ENCODE peak calls at places on chromosome 16, in five cellular contexts. One of them, this sample, is unnamed. For H3K36me3, the result is how much of the 10 kb centered on the place peaks cover.

GRCh38 chr16:85675528-85675927 is 13.2 kb downstream of the GINS2 start:
- DNase-seq in heart right ventricle: no peak
- DNase-seq in bronchial epithelial cell: no peak
- DNase-seq in kidney epithelial cell: no peak
- DNase-seq in Caco-2: no peak
- DNase-seq in this sample: no peak

GRCh38 chr16:68328151-68328859 is 17.5 kb downstream of the PRMT7 start:
- DNase-seq in Caco-2: peak
- DNase-seq in bronchial epithelial cell: peak
- DNase-seq in heart right ventricle: peak
- DNase-seq in kidney epithelial cell: peak
- DNase-seq in this sample: peak

GRCh38 chr16:66462912-66463311 is 35.8 kb downstream of the BEAN1 start:
- DNase-seq in heart right ventricle: no peak
- DNase-seq in kidney epithelial cell: no peak
- DNase-seq in bronchial epithelial cell: no peak
- DNase-seq in Caco-2: no peak
- DNase-seq in this sample: no peak

GRCh38 chr16:86050111-86050510 is 151.1 kb downstream of the IRF8 start:
- DNase-seq in kidney epithelial cell: no peak
- DNase-seq in heart right ventricle: no peak
- DNase-seq in Caco-2: peak
- DNase-seq in bronchial epithelial cell: no peak
- DNase-seq in this sample: no peak

GRCh38 chr16:75443301-75443700 is 10.0 kb upstream of the CFDP1 start:
- DNase-seq in Caco-2: no peak
- DNase-seq in kidney epithelial cell: no peak
- DNase-seq in heart right ventricle: no peak
- DNase-seq in bronchial epithelial cell: no peak
- DNase-seq in this sample: no peak

GRCh38 chr16:86918637-86919036 is 340.3 kb downstream of the FOXL1 start:
- DNase-seq in bronchial epithelial cell: no peak
- DNase-seq in Caco-2: no peak
- DNase-seq in kidney epithelial cell: no peak
- DNase-seq in heart right ventricle: no peak
- DNase-seq in this sample: no peak

GRCh38 chr16:54526916-54527315 is 240.3 kb upstream of the IRX3 start:
- DNase-seq in bronchial epithelial cell: peak
- DNase-seq in kidney epithelial cell: no peak
- DNase-seq in heart right ventricle: no peak
- DNase-seq in Caco-2: no peak
- DNase-seq in this sample: no peak

GRCh38 chr16:75092777-75093176 is 23.8 kb downstream of the LDHD start:
- DNase-seq in Caco-2: no peak
- DNase-seq in heart right ventricle: no peak
- DNase-seq in kidney epithelial cell: no peak
- DNase-seq in bronchial epithelial cell: no peak
- DNase-seq in this sample: peak

GRCh38 chr16:8867483-8868271 is 1.1 kb downstream of the CARHSP1 start:
- DNase-seq in heart right ventricle: peak
- DNase-seq in bronchial epithelial cell: no peak
- DNase-seq in Caco-2: no peak
- DNase-seq in kidney epithelial cell: no peak
- DNase-seq in this sample: peak

GRCh38 chr16:54462151-54462651 is 175.6 kb upstream of the IRX3 start:
- DNase-seq in heart right ventricle: no peak
- DNase-seq in kidney epithelial cell: no peak
- DNase-seq in bronchial epithelial cell: no peak
- DNase-seq in Caco-2: no peak
- DNase-seq in this sample: no peak

GRCh38 chr16:75080205-75081029 is 36.2 kb downstream of the LDHD start:
- DNase-seq in bronchial epithelial cell: peak
- DNase-seq in Caco-2: no peak
- DNase-seq in kidney epithelial cell: no peak
- DNase-seq in heart right ventricle: no peak
- DNase-seq in this sample: no peak

GRCh38 chr16:87949071-87949744 is 2.0 kb upstream of the BANP start:
- DNase-seq in heart right ventricle: no peak
- DNase-seq in Caco-2: peak
- DNase-seq in kidney epithelial cell: no peak
- DNase-seq in bronchial epithelial cell: no peak
- DNase-seq in this sample: no peak

GRCh38 chr16:79776243-79776884 is 175.8 kb upstream of the MAF start:
- DNase-seq in bronchial epithelial cell: peak
- DNase-seq in kidney epithelial cell: peak
- DNase-seq in heart right ventricle: peak
- DNase-seq in Caco-2: no peak
- DNase-seq in this sample: peak

GRCh38 chr16:22734313-22734869 is 79.6 kb upstream of the HS3ST2 start:
- DNase-seq in bronchial epithelial cell: no peak
- DNase-seq in heart right ventricle: no peak
- DNase-seq in kidney epithelial cell: no peak
- DNase-seq in Caco-2: no peak
- DNase-seq in this sample: no peak

GRCh38 chr16:48870141-48870540 is 260.2 kb upstream of the N4BP1 start:
- DNase-seq in kidney epithelial cell: no peak
- DNase-seq in bronchial epithelial cell: no peak
- DNase-seq in Caco-2: no peak
- DNase-seq in heart right ventricle: no peak
- DNase-seq in this sample: no peak

GRCh38 chr16:67150833-67151396 is at the start of gene B3GNT9:
- DNase-seq in Caco-2: peak
- DNase-seq in bronchial epithelial cell: peak
- DNase-seq in heart right ventricle: peak
- DNase-seq in kidney epithelial cell: no peak
- DNase-seq in this sample: peak

GRCh38 chr16:23058576-23058975 is 90.7 kb downstream of the USP31 start:
- DNase-seq in Caco-2: no peak
- DNase-seq in heart right ventricle: no peak
- DNase-seq in bronchial epithelial cell: no peak
- DNase-seq in kidney epithelial cell: no peak
- DNase-seq in this sample: no peak

DNA sequence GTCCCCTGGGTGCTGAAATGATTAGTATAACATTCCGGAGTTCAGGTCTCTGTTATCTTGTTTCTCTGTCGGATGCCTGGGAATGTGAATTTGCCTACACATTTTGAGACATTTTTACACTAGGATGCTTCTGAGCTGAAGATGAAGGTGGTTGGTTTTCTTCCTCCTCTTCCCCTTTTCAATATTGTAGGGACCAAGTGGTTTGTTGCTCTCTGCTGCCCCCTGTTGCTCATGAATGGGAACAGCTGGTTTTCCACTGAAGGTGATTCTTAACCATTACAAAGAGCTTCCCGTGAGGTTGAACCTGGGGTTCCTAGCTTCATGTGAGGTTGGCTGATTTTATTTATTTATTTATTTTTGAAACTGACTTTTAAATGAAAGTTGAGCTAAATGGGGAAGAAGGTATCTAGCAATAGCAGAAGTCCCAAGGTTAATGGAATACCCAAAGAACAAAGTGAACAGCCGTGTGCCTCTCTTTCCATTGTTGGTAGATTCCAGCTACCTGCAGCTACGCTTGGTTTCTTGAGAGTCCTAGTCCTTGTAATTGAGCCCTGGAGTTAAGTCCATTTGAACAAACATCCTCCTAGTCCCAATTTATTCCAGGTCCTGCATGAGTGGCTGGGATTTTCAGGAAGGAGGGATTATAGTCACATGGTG is 983.9 kb upstream of the EEF2KMT start:
- DNase-seq in kidney epithelial cell: peak
- DNase-seq in bronchial epithelial cell: peak
- DNase-seq in heart right ventricle: no peak
- DNase-seq in Caco-2: no peak
- DNase-seq in this sample: peak
- TF ChIP-seq CTCF in kidney epithelial cell: peak
- TF ChIP-seq CTCF in bronchial epithelial cell: peak
- TF ChIP-seq CTCF in heart right ventricle: no peak
- TF ChIP-seq CTCF in Caco-2: peak
- TF ChIP-seq CTCF in this sample: peak

DNA sequence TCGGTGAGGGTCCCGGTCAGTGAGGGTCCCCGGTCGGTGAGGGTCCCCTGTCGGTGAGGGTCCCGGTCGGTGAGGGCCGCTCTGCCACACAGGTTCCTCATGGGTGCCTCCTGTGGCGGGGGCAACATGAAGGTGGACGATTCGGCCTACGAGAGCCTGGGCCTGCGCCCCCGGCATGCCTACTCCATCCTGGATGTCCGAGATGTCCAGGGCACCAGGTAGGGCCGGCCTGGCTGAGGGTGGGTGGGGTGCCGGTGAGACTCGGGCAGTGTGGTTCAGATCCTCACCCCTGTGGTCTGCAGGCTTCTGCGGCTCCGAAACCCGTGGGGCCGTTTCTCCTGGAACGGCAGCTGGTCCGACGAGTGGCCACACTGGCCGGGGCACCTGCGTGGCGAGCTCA is 9.0 kb upstream of the PRR35 start:
- DNase-seq in Caco-2: no peak
- DNase-seq in bronchial epithelial cell: no peak
- DNase-seq in kidney epithelial cell: no peak
- DNase-seq in heart right ventricle: no peak
- DNase-seq in this sample: no peak
- H3K36me3 ChIP-seq in Caco-2: under half
- H3K36me3 ChIP-seq in bronchial epithelial cell: under half
- H3K36me3 ChIP-seq in kidney epithelial cell: under half
- H3K36me3 ChIP-seq in heart right ventricle: half or more
- H3K36me3 ChIP-seq in this sample: under half

GRCh38 chr16:19167710-19168172 is 299 bp upstream of the SYT17 start:
- DNase-seq in bronchial epithelial cell: peak
- DNase-seq in kidney epithelial cell: no peak
- DNase-seq in Caco-2: peak
- DNase-seq in heart right ventricle: peak
- DNase-seq in this sample: peak

GRCh38 chr16:19169081-19169639 is 1.1 kb downstream of the SYT17 start:
- DNase-seq in Caco-2: no peak
- DNase-seq in bronchial epithelial cell: no peak
- DNase-seq in kidney epithelial cell: no peak
- DNase-seq in heart right ventricle: peak
- DNase-seq in this sample: no peak

GRCh38 chr16:19170043-19170655 is 2.1 kb downstream of the SYT17 start:
- DNase-seq in heart right ventricle: no peak
- DNase-seq in kidney epithelial cell: no peak
- DNase-seq in bronchial epithelial cell: no peak
- DNase-seq in Caco-2: no peak
- DNase-seq in this sample: no peak

GRCh38 chr16:19166500-19166899 is 1.5 kb upstream of the SYT17 start:
- DNase-seq in heart right ventricle: no peak
- DNase-seq in kidney epithelial cell: no peak
- DNase-seq in Caco-2: no peak
- DNase-seq in bronchial epithelial cell: peak
- DNase-seq in this sample: no peak

DNA sequence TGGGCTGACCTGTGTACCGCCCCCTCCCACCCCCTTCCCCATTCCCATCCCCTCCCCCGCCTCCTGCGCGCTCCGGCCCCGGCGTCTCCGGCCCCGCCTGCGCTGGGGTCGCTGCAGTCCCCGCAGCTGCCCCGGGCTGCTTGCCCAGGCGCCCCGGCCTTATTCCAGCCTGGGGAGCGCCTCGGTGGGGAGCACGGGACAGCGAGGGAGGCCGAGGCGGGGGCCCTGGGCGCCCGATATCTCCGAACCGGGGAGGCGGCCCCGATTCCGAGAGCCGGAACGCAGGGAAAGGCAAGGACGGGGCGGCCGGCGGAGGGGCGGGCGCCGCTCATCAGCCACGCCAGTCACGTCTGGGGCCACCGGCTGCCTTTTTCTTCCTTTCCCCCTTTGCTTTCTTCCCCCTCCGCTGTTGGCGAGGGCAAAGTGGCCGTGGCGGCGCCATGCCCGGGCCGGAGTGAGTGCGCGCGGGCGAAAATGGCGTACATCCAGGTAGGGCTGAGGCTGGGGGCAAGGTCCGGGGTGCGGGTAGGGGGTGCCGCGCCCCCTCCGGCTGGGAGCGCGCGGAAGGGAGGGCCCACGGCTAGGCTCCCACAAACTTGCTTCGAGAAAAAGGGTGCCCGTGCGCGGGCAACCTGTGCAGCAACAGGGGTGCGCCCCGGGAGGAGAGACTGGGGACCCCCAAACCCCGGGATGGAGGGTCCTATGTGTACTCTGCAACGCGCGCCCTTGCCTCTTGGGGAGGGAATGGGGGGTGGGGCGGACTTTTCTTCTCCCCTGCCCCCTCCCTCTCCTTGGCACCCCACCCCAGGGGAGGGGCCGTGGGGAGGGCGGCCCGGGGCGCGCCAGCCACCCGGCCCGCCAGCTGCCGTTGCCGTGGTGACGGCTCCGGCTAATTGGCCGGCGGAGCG is at the start of gene SYT17:
- DNase-seq in kidney epithelial cell: no peak
- DNase-seq in heart right ventricle: peak
- DNase-seq in bronchial epithelial cell: no peak
- DNase-seq in Caco-2: no peak
- DNase-seq in this sample: peak
- H3K4me3 ChIP-seq in kidney epithelial cell: peak
- H3K4me3 ChIP-seq in heart right ventricle: peak
- H3K4me3 ChIP-seq in bronchial epithelial cell: peak
- H3K4me3 ChIP-seq in Caco-2: peak
- H3K4me3 ChIP-seq in this sample: peak

GRCh38 chr16:49919327-49919726 is 63.4 kb upstream of the ZNF423 start:
- DNase-seq in kidney epithelial cell: no peak
- DNase-seq in heart right ventricle: no peak
- DNase-seq in Caco-2: no peak
- DNase-seq in bronchial epithelial cell: no peak
- DNase-seq in this sample: no peak

GRCh38 chr16:49921106-49921505 is 65.2 kb upstream of the ZNF423 start:
- DNase-seq in bronchial epithelial cell: no peak
- DNase-seq in Caco-2: no peak
- DNase-seq in kidney epithelial cell: no peak
- DNase-seq in heart right ventricle: no peak
- DNase-seq in this sample: no peak

GRCh38 chr16:49914697-49915096 is 58.8 kb upstream of the ZNF423 start:
- DNase-seq in heart right ventricle: no peak
- DNase-seq in bronchial epithelial cell: no peak
- DNase-seq in kidney epithelial cell: no peak
- DNase-seq in Caco-2: no peak
- DNase-seq in this sample: no peak

GRCh38 chr16:49920397-49920796 is 64.5 kb upstream of the ZNF423 start:
- DNase-seq in Caco-2: no peak
- DNase-seq in kidney epithelial cell: no peak
- DNase-seq in bronchial epithelial cell: no peak
- DNase-seq in heart right ventricle: no peak
- DNase-seq in this sample: no peak

DNA sequence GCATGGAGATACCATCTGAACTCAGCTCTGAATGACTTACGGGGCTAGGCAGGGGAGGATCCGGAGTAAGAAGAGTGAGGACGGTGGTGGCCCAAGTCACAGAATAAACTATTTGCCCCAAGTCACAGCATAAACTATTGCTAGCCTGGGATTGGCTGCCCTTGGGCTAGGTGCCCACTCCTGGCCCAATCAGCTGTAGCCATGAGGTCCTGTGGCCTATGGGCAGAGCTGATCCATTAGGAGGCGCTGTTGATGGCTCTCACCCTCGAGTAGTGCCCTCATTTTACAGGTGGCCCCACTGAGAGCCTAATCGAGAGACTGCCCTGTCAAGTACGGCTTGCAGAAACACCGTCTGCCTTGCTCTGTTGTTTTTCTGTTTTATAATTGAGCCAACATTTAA is 62.3 kb upstream of the ZNF423 start:
- DNase-seq in bronchial epithelial cell: no peak
- DNase-seq in Caco-2: no peak
- DNase-seq in kidney epithelial cell: no peak
- DNase-seq in heart right ventricle: no peak
- DNase-seq in this sample: no peak
- TF ChIP-seq CTCF in bronchial epithelial cell: no peak
- TF ChIP-seq CTCF in Caco-2: no peak
- TF ChIP-seq CTCF in kidney epithelial cell: no peak
- TF ChIP-seq CTCF in heart right ventricle: no peak
- TF ChIP-seq CTCF in this sample: no peak

GRCh38 chr16:56281256-56281805 is 90.0 kb downstream of the GNAO1 start:
- DNase-seq in kidney epithelial cell: no peak
- DNase-seq in Caco-2: no peak
- DNase-seq in bronchial epithelial cell: peak
- DNase-seq in heart right ventricle: no peak
- DNase-seq in this sample: no peak
- H3K36me3 ChIP-seq in kidney epithelial cell: under half
- H3K36me3 ChIP-seq in Caco-2: under half
- H3K36me3 ChIP-seq in bronchial epithelial cell: under half
- H3K36me3 ChIP-seq in heart right ventricle: under half
- H3K36me3 ChIP-seq in this sample: under half

This sample was measured in mucosa of descending colon.